ENCODE peak calls at places on chromosome 10, in seven cellular contexts. D is dorsolateral prefrontal cortex, E is fibroblast of lung, H is NCI-H748 treated with DMSO at 0.1 percent for 48 hours, V is PC-9, Y is A549, L is coronary artery. M is an unnamed sample.

GRCh38 chr10:21814866-21815265 is 188.7 kb downstream of the DNAJC1 start:
- DNase-seq in Y (no peak), E (peak), H (no peak), D (no peak), L (no peak), V (no peak), M (no peak)

GRCh38 chr10:118584181-118584954 is 11.1 kb downstream of the PRLHR start:
- DNase-seq in D (peak), H (no peak), Y (no peak), L (no peak), V (no peak), E (peak), M (no peak)

GRCh38 chr10:36424377-36424971 is 700.9 kb upstream of the ANKRD30A start:
- DNase-seq in D (no peak), V (no peak), L (no peak), E (no peak), H (no peak), Y (no peak), M (no peak)

GRCh38 chr10:86366033-86366901 is at the start of gene GRID1:
- DNase-seq in H (peak), L (peak), D (peak), V (no peak), E (peak), Y (no peak), M (peak)

GRCh38 chr10:3119796-3120459 is 52.6 kb downstream of the PFKP start:
- DNase-seq in H (no peak), Y (peak), D (no peak), V (no peak), E (peak), L (no peak), M (no peak)

GRCh38 chr10:98331888-98332287 is 63.9 kb upstream of the LOXL4 start:
- DNase-seq in H (no peak), L (peak), E (no peak), D (no peak), Y (no peak), V (no peak), M (no peak)

GRCh38 chr10:26890956-26891355 is 30.2 kb upstream of the ABI1 start:
- DNase-seq in Y (no peak), H (peak), L (no peak), D (no peak), V (peak), E (peak), M (no peak)

GRCh38 chr10:66752714-66753113 is 173.1 kb upstream of the LRRTM3 start:
- DNase-seq in E (peak), Y (no peak), D (no peak), L (no peak), H (no peak), V (no peak), M (no peak)

GRCh38 chr10:6231146-6231545 is 28.4 kb downstream of the PFKFB3 start:
- DNase-seq in Y (no peak), D (no peak), L (no peak), V (no peak), H (no peak), E (no peak), M (no peak)

GRCh38 chr10:18044976-18045720 is 93.4 kb downstream of the SLC39A12 start:
- DNase-seq in V (no peak), L (no peak), E (peak), D (no peak), Y (no peak), H (no peak), M (no peak)

GRCh38 chr10:110442746-110443145 is 55.0 kb upstream of the DUSP5 start:
- DNase-seq in Y (no peak), V (no peak), H (no peak), D (no peak), E (no peak), L (peak), M (no peak)

GRCh38 chr10:24826022-24826421 is 102.3 kb upstream of the ARHGAP21 start:
- DNase-seq in H (no peak), E (peak), L (no peak), Y (no peak), D (no peak), V (peak), M (no peak)

GRCh38 chr10:87674963-87675362 is 15.3 kb downstream of the PAPSS2 start:
- DNase-seq in Y (no peak), H (no peak), L (no peak), E (peak), V (peak), D (no peak), M (no peak)

GRCh38 chr10:43206391-43207235 is 60.3 kb downstream of the RASGEF1A start:
- DNase-seq in H (no peak), V (no peak), Y (no peak), D (peak), L (peak), E (no peak), M (no peak)